ENCODE peak calls at places on chromosomes 13 and 19, in eight cellular contexts. Q is prostate gland, M is body of pancreas, I is uterus, G is fibroblast of lung, P is K562, Z is mammary epithelial cell, A is esophagus squamous epithelium. Y is an unnamed sample.

GRCh38 chr13:112962911-112963625 is 5.9 kb upstream of the MCF2L start:
- DNase-seq in A (no peak), G (no peak), P (no peak), Z (no peak), Q (no peak), M (no peak), I (no peak), Y (no peak)

GRCh38 chr19:14158276-14159023 is 22.1 kb upstream of the ASF1B start:
- DNase-seq in A (no peak), I (no peak), Z (no peak), G (no peak), M (no peak), P (no peak), Q (no peak), Y (no peak)

GRCh38 chr19:16342002-16342715 is 17.5 kb downstream of the KLF2 start:
- DNase-seq in P (no peak), G (no peak), Q (peak), I (no peak), M (peak), A (no peak), Z (no peak), Y (no peak)

GRCh38 chr13:24511019-24511823 is 1.4 kb downstream of the PARP4 start:
- DNase-seq in G (peak), A (no peak), Q (no peak), P (peak), Z (peak), M (peak), I (no peak), Y (peak)

GRCh38 chr13:100549316-100549715 is 39.3 kb downstream of the GGACT start:
- DNase-seq in P (no peak), Q (no peak), I (no peak), M (no peak), G (no peak), Z (no peak), A (no peak), Y (no peak)

GRCh38 chr19:5782945-5783919 is 1.3 kb downstream of the PRR22 start:
- DNase-seq in A (no peak), I (no peak), Q (no peak), G (no peak), P (no peak), Z (no peak), M (no peak), Y (no peak)

GRCh38 chr13:110944121-110944967 is 29.5 kb upstream of the ANKRD10 start:
- DNase-seq in A (no peak), Z (peak), I (no peak), M (peak), Q (peak), G (peak), P (peak), Y (peak)

GRCh38 chr13:44336934-44337333 is 36.7 kb upstream of the SERP2 start:
- DNase-seq in P (no peak), M (no peak), A (no peak), Q (no peak), Z (no peak), G (no peak), I (no peak), Y (peak)

GRCh38 chr13:40777957-40778235 is 6.9 kb upstream of the MRPS31 start:
- DNase-seq in A (no peak), M (no peak), Z (no peak), I (no peak), Q (no peak), G (no peak), P (no peak), Y (no peak)

GRCh38 chr13:108948269-108948671 is 318.9 kb downstream of the MYO16 start:
- DNase-seq in G (no peak), A (no peak), Z (no peak), P (no peak), M (no peak), Q (peak), I (no peak), Y (peak)

GRCh38 chr13:40352385-40352778 is 314.1 kb downstream of the FOXO1 start:
- DNase-seq in P (no peak), Q (no peak), I (peak), A (no peak), Z (no peak), M (peak), G (peak), Y (peak)

GRCh38 chr13:112892759-112893569 is 76.0 kb upstream of the MCF2L start:
- DNase-seq in P (no peak), G (no peak), A (no peak), I (no peak), M (peak), Z (no peak), Q (no peak), Y (no peak)

GRCh38 chr13:26494591-26494990 is 62.9 kb upstream of the WASF3 start:
- DNase-seq in G (no peak), A (no peak), P (no peak), Z (no peak), I (no peak), M (no peak), Q (no peak), Y (no peak)

GRCh38 chr13:107743523-107743922 is 471.8 kb downstream of the LIG4 start:
- DNase-seq in M (no peak), G (no peak), I (no peak), A (no peak), Q (no peak), Z (no peak), P (no peak), Y (no peak)

GRCh38 chr13:40564342-40564997 is 102.0 kb downstream of the FOXO1 start:
- DNase-seq in I (no peak), M (no peak), A (no peak), P (no peak), Q (no peak), Z (no peak), G (no peak), Y (no peak)

GRCh38 chr13:28100149-28101121 is at the start of gene FLT3:
- DNase-seq in Q (no peak), I (no peak), G (peak), P (peak), M (peak), A (no peak), Z (peak), Y (peak)

GRCh38 chr13:42477588-42478190 is 96.3 kb upstream of the TNFSF11 start:
- DNase-seq in Z (no peak), M (peak), G (peak), A (no peak), Q (no peak), P (no peak), I (no peak), Y (no peak)

GRCh38 chr19:28736528-28736927 is 476.4 kb downstream of the UQCRFS1 start:
- DNase-seq in I (no peak), A (no peak), Q (no peak), Z (no peak), M (no peak), G (peak), P (no peak), Y (no peak)

GRCh38 chr13:72295173-72295572 is 428.2 kb upstream of the DACH1 start:
- DNase-seq in G (peak), P (no peak), Q (no peak), M (no peak), I (no peak), A (no peak), Z (no peak), Y (no peak)

GRCh38 chr19:15047680-15048079 is 1.6 kb upstream of the CASP14 start:
- DNase-seq in Q (no peak), P (no peak), I (no peak), M (no peak), Z (no peak), G (no peak), A (no peak), Y (no peak)

GRCh38 chr19:2867025-2867991 is at the start of gene ZNF556:
- DNase-seq in A (no peak), G (no peak), I (no peak), Q (no peak), Z (no peak), M (no peak), P (peak), Y (peak)

DNA sequence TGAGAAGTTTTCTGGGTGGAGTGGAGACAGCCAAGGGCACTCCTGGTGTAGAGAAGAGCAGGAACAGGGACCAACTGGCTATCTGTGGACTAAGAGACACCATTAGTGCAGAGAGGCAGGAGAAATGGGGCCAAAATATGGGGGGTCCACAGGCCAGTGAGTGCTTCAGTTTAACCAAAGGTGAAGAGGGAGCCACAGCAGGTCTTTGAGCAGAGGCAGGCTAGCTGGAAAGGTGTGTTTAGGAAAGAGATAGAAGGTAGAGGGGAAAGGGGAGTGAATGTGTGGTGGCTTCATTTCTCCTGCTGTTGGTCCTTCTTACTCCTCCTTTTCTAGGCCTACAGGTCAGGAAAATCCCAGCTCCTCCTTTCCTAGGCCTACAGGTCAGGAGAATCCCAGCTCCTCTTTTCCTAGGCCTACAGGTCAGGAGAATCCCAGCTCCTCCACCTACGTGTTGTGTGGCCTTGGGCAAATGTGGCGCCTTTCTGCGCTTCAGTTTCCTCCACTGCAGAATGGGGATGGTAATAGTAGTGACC is 1.5 kb downstream of the TMEM238 start:
- DNase-seq in Z (no peak), G (no peak), Q (no peak), M (no peak), I (no peak), P (no peak), A (no peak), Y (no peak)
- H3K4me3 ChIP-seq in Z (peak), G (no peak), Q (no peak), M (no peak), I (no peak), P (no peak), A (no peak), Y (peak)

DNA sequence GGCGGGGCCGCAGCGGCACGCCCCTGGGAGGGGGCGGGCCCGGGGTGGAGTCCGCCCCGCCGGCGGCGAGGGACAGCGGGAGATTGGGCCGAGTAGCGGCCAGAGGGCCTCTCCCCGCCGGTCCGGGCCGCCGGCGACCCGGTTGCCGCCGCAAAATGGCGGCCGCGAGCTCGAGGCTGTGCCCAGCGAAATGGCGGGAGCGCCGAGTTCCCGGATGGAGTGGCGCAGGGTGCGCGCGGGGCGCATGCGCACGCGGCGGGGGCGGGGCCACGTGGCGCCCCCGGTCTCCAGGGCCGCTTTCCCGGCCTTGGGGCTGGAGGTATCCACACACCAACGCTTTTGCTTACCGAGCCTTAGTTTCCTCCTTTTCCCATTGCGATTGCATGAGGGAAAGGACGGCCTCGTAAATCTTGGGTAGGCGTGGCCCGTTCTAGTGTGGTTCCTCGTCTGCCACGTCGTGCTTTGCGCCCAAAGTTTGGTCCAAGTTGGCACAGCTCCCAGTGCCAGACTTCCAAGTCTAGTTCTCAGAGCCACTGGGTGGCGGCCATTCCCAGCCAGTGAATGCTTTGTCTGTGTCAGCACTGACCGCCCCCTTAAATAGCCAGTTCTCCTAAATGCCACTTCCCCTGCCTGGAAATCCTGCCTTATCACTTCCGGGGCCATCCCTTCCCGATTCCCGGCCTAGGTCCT is 491 bp downstream of the CIRBP start:
- DNase-seq in G (peak), M (peak), P (peak), Q (peak), Z (peak), A (no peak), I (peak), Y (peak)
- TF ChIP-seq CTCF in G (no peak), M (no peak), P (no peak), Q (no peak), Z (no peak), A (no peak), I (no peak), Y (peak)

GRCh38 chr13:46894534-46894906 is 2.3 kb downstream of the HTR2A start:
- DNase-seq in G (no peak), A (no peak), Q (no peak), M (no peak), Z (no peak), P (no peak), I (no peak), Y (no peak)

GRCh38 chr13:46893221-46893620 is 3.6 kb downstream of the HTR2A start:
- DNase-seq in Z (no peak), I (no peak), P (no peak), M (no peak), A (no peak), Q (no peak), G (no peak), Y (no peak)

GRCh38 chr13:46899801-46900200 is 2.9 kb upstream of the HTR2A start:
- DNase-seq in Q (no peak), P (no peak), Z (no peak), M (no peak), G (no peak), I (no peak), A (no peak), Y (no peak)

GRCh38 chr13:46896346-46897138 is at the start of gene HTR2A:
- DNase-seq in Q (peak), I (peak), A (no peak), P (no peak), M (peak), G (peak), Z (peak), Y (peak)

GRCh38 chr13:46893820-46894533 is 2.9 kb downstream of the HTR2A start:
- DNase-seq in M (peak), P (peak), Z (peak), I (peak), Q (peak), G (peak), A (no peak), Y (peak)
- H3K4me3 ChIP-seq in M (peak), P (peak), Z (peak), I (peak), Q (peak), G (peak), A (peak), Y (peak)

GRCh38 chr13:99064624-99065249 is 86.9 kb upstream of the DOCK9 start:
- DNase-seq in P (no peak), I (no peak), M (no peak), A (no peak), G (no peak), Z (no peak), Q (no peak), Y (no peak)

GRCh38 chr13:99063178-99063577 is 85.3 kb upstream of the DOCK9 start:
- DNase-seq in P (no peak), A (no peak), G (no peak), M (no peak), Q (no peak), I (no peak), Z (no peak), Y (no peak)

GRCh38 chr13:99061411-99061810 is 83.5 kb upstream of the DOCK9 start:
- DNase-seq in G (no peak), Z (no peak), M (no peak), P (no peak), Q (no peak), I (no peak), A (no peak), Y (no peak)

GRCh38 chr13:99063952-99064351 is 86.1 kb upstream of the DOCK9 start:
- DNase-seq in M (no peak), G (peak), Q (no peak), A (no peak), P (no peak), I (no peak), Z (no peak), Y (no peak)

DNA sequence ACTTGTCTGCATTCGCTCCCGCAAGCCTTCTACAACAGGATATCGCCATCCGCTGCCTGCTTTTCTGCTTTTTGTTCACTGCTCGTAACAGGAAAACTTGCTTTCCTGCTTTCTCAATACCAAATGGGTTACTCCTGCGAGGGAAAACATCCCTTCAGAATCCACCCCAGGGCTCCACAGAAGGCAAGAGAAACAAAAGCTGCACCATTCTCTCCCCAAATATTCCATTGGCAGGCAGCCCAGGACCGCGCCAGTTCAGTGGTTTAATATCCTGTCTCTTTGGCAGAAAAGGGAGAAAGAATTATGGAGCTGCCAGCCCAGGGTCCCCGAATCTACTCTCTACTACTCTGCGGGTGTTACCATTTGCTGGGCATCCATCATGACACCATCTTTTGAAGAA is 84.7 kb upstream of the DOCK9 start:
- DNase-seq in M (no peak), G (peak), P (no peak), A (no peak), Z (peak), Q (peak), I (peak), Y (peak)
- TF ChIP-seq CTCF in M (no peak), G (no peak), P (no peak), A (no peak), Z (no peak), Q (no peak), I (no peak), Y (no peak)

DNA sequence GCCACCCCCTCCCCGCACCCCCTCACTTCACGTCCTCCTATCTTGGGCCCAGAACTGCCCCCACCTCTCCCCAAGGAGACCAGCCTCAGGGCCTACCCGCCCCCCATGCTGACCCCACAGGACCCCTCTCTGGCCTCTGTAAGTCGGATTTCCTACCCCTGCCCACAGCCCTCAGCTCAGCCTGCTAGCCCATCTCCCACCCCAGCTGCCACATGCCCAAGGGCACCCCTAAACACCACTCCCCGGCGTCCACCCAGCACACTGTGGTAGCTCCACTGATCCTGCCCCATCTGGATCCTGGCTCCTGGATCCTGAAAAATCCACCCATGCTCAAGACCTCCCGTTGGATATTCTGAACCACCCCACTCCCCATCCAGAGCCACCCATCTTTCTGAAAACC is 805 bp downstream of the EVI5L start:
- DNase-seq in A (no peak), G (no peak), P (no peak), M (no peak), Q (no peak), Z (no peak), I (no peak), Y (no peak)
- H3K4me3 ChIP-seq in A (peak), G (peak), P (peak), M (no peak), Q (peak), Z (peak), I (peak), Y (peak)

GRCh38 chr19:18349524-18350128 is 9.2 kb downstream of the PGPEP1 start:
- DNase-seq in A (no peak), G (peak), P (peak), I (peak), M (peak), Q (peak), Z (peak), Y (peak)
- TF ChIP-seq CTCF in A (peak), G (peak), P (peak), I (peak), M (peak), Q (peak), Z (peak), Y (peak)

GRCh38 chr13:114268344-114269280 is 12.8 kb upstream of the UPF3A start:
- DNase-seq in Q (no peak), Z (no peak), A (no peak), P (no peak), M (no peak), I (no peak), G (no peak), Y (no peak)
- H3K4me3 ChIP-seq in Q (no peak), Z (no peak), A (no peak), P (no peak), M (no peak), I (no peak), G (no peak), Y (no peak)

Y was measured in epithelial cell of esophagus.